ENCODE peak calls at places on chromosomes 1 and 21, in seven cellular contexts. D, K, A, L, O, S and J are unnamed samples.

GRCh38 chr1:217456261-217456660 is 174.6 kb downstream of the GPATCH2 start:
- DNase-seq in D (no peak), K (no peak), A (no peak), L (no peak), O (no peak), S (no peak), J (no peak)

GRCh38 chr1:161943713-161944112 is 80.0 kb downstream of the OLFML2B start:
- DNase-seq in D (no peak), K (no peak), A (no peak), L (no peak), O (no peak), S (no peak), J (no peak)

GRCh38 chr1:156383023-156383422 is 14.0 kb downstream of the RHBG start:
- DNase-seq in D (peak; percentile 67), K (peak; percentile 62), A (peak; percentile 42), L (peak; percentile 75), O (no peak), S (peak; percentile 63), J (no peak)

GRCh38 chr1:60425528-60425927 is 352.0 kb upstream of the C1orf87 start:
- DNase-seq in D (no peak), K (no peak), A (peak; percentile 5), L (no peak), O (no peak), S (no peak), J (no peak)

GRCh38 chr1:7617826-7618225 is 153.3 kb upstream of the VAMP3 start:
- DNase-seq in D (no peak), K (no peak), A (no peak), L (no peak), O (no peak), S (no peak), J (no peak)

GRCh38 chr1:8671313-8671917 is 146.0 kb downstream of the RERE start:
- DNase-seq in D (no peak), K (no peak), A (peak; percentile 75), L (peak; percentile 61), O (peak; percentile 63), S (no peak), J (no peak)

GRCh38 chr21:37762606-37763005 is 153.7 kb downstream of the KCNJ6 start:
- DNase-seq in D (no peak), K (no peak), A (peak; percentile 14), L (no peak), O (no peak), S (peak; percentile 37), J (no peak)

GRCh38 chr1:25246600-25247023 is 642 bp downstream of the RSRP1 start:
- DNase-seq in D (no peak), K (peak; percentile 24), A (no peak), L (no peak), O (no peak), S (no peak), J (peak; percentile 56)

GRCh38 chr1:6267686-6268281 is 6.9 kb upstream of the GPR153 start:
- DNase-seq in D (no peak), K (no peak), A (no peak), L (no peak), O (no peak), S (no peak), J (no peak)

GRCh38 chr1:226787071-226787470 is 48.0 kb upstream of the ITPKB start:
- DNase-seq in D (no peak), K (no peak), A (no peak), L (no peak), O (no peak), S (no peak), J (no peak)

GRCh38 chr1:17290553-17290952 is 17.4 kb upstream of the PADI4 start:
- DNase-seq in D (no peak), K (no peak), A (no peak), L (no peak), O (no peak), S (no peak), J (no peak)

GRCh38 chr1:223189903-223190724 is 47.1 kb upstream of the TLR5 start:
- DNase-seq in D (no peak), K (no peak), A (peak; percentile 68), L (no peak), O (no peak), S (no peak), J (peak; percentile 39)

GRCh38 chr1:2445162-2445822 is 30.8 kb upstream of the PLCH2 start:
- DNase-seq in D (no peak), K (no peak), A (no peak), L (no peak), O (no peak), S (no peak), J (no peak)

GRCh38 chr1:182404764-182405163 is 4.3 kb upstream of the TEDDM1 start:
- DNase-seq in D (no peak), K (no peak), A (no peak), L (no peak), O (no peak), S (no peak), J (no peak)
- TF ChIP-seq CTCF in D (peak; percentile 65), K (no peak), A (no peak), L (no peak), O (no peak), S (no peak), J (no peak)

DNA sequence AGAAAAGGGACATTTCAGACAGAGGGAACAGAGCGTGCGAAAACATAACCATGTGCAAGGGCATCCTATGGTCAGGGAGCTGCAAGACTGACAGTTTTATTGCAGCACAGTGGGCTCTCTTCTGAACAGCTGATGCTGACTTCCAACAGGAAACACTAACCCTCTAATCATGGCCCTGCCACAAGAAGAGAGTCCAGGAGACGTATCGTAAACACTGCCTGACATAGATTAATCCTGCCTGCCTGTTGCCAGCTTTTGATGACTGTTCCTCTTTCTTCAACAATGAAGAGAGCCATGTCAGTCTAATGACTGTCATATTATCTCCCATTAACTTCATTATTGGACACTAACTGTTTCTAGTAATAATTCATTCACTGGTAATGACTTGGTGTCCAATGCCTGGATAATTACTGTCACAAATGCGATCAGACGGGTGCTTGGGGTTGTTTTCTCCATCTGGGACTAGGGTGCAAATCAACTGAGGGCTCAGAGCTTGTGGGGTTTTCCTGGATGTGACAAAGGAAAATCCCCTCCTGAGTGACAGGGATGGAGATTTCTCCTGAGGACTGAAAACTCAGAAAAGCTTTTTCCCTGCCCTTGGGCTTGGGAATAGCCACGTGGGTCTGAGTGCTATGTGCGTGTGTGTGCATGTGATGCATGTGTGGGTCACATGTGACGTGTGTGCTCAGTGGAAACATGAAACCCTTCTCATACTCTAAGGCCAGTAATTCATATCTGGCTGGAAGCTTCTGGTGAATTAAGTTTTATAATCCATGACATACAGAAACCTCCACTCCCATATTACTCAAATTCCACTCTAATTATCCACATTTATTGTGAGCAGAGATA is 143.9 kb upstream of the PLXNA2 start:
- DNase-seq in D (no peak), K (no peak), A (no peak), L (no peak), O (no peak), S (no peak), J (no peak)
- TF ChIP-seq CTCF in D (no peak), K (no peak), A (no peak), L (no peak), O (no peak), S (no peak), J (no peak)

GRCh38 chr1:83497563-83497962 is 501.4 kb downstream of the TTLL7 start:
- DNase-seq in D (no peak), K (no peak), A (no peak), L (peak; percentile 0), O (no peak), S (no peak), J (no peak)
- TF ChIP-seq CTCF in D (peak; percentile 54), K (peak; percentile 51), A (peak; percentile 47), L (no peak), O (peak; percentile 28), S (no peak), J (no peak)

GRCh38 chr21:32364387-32364786 is 28.4 kb downstream of the URB1 start:
- DNase-seq in D (no peak), K (no peak), A (no peak), L (no peak), O (no peak), S (no peak), J (no peak)

GRCh38 chr21:32360401-32360981 is 32.3 kb downstream of the URB1 start:
- DNase-seq in D (no peak), K (no peak), A (no peak), L (no peak), O (peak; percentile 46), S (no peak), J (no peak)

GRCh38 chr21:32364801-32365200 is 28.0 kb downstream of the URB1 start:
- DNase-seq in D (no peak), K (no peak), A (no peak), L (no peak), O (no peak), S (no peak), J (no peak)

GRCh38 chr21:32356874-32357395 is 35.9 kb downstream of the URB1 start:
- DNase-seq in D (no peak), K (no peak), A (no peak), L (no peak), O (no peak), S (no peak), J (no peak)

GRCh38 chr21:32359719-32360260 is 33.0 kb downstream of the URB1 start:
- DNase-seq in D (no peak), K (no peak), A (peak; percentile 15), L (peak; percentile 43), O (peak; percentile 15), S (no peak), J (no peak)
- TF ChIP-seq CTCF in D (no peak), K (no peak), A (peak; percentile 44), L (no peak), O (peak; percentile 51), S (no peak), J (no peak)

GRCh38 chr1:190320952-190321351 is 156.7 kb downstream of the BRINP3 start:
- DNase-seq in D (no peak), K (no peak), A (no peak), L (peak; percentile 41), O (peak; percentile 25), S (no peak), J (no peak)
- TF ChIP-seq CTCF in D (peak; percentile 43), K (peak; percentile 53), A (no peak), L (peak; percentile 54), O (peak; percentile 74), S (no peak), J (no peak)

DNA sequence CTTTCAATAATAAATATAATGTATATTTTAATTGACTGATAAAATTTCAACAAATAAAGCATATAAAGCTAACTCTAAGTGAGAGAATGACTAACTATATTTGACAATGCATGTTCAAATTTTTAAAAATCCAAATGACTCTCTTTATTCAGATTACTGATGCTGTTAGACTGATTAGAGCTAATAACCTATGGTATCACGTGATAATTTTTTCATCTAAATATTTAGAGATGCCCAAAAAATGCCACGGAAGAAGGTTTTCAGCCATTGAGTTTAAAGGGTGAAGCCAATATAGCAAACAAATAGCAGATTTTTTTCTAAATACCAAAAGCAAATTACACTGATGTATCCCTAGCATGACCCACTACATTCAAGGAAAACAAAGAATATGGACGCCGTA is 61.1 kb upstream of the OR10J4 start:
- DNase-seq in D (no peak), K (no peak), A (no peak), L (no peak), O (no peak), S (no peak), J (no peak)
- TF ChIP-seq CTCF in D (no peak), K (no peak), A (no peak), L (no peak), O (no peak), S (no peak), J (no peak)